ENCODE peak calls at places on chromosomes 3 and 15, in seven cellular contexts. One of them, this sample, is unnamed.

GRCh38 chr3:31361391-31362273 is 171.1 kb upstream of the STT3B start:
- DNase-seq in substantia nigra: no peak
- DNase-seq in IMR-90: peak
- DNase-seq in CD8-positive, alpha-beta T cell: no peak
- DNase-seq in stomach: no peak
- DNase-seq in activated CD4-positive, alpha-beta T cell treated with anti-CD3 and anti-CD28 coated beads, Interleukin-2, amount 50 U/mL, for 1 hour: no peak
- DNase-seq in heart left ventricle: no peak
- DNase-seq in this sample: no peak

GRCh38 chr3:2770451-2770850 is 339.7 kb downstream of the IL5RA start:
- DNase-seq in substantia nigra: no peak
- DNase-seq in IMR-90: no peak
- DNase-seq in CD8-positive, alpha-beta T cell: no peak
- DNase-seq in stomach: no peak
- DNase-seq in activated CD4-positive, alpha-beta T cell treated with anti-CD3 and anti-CD28 coated beads, Interleukin-2, amount 50 U/mL, for 1 hour: no peak
- DNase-seq in heart left ventricle: no peak
- DNase-seq in this sample: no peak

GRCh38 chr15:61794881-61795280 is 265.4 kb downstream of the VPS13C start:
- DNase-seq in substantia nigra: no peak
- DNase-seq in IMR-90: no peak
- DNase-seq in CD8-positive, alpha-beta T cell: no peak
- DNase-seq in stomach: no peak
- DNase-seq in activated CD4-positive, alpha-beta T cell treated with anti-CD3 and anti-CD28 coated beads, Interleukin-2, amount 50 U/mL, for 1 hour: no peak
- DNase-seq in heart left ventricle: no peak
- DNase-seq in this sample: no peak

GRCh38 chr3:23992051-23992628 is 47.1 kb downstream of the NR1D2 start:
- DNase-seq in substantia nigra: no peak
- DNase-seq in IMR-90: peak
- DNase-seq in CD8-positive, alpha-beta T cell: no peak
- DNase-seq in stomach: no peak
- DNase-seq in activated CD4-positive, alpha-beta T cell treated with anti-CD3 and anti-CD28 coated beads, Interleukin-2, amount 50 U/mL, for 1 hour: no peak
- DNase-seq in heart left ventricle: no peak
- DNase-seq in this sample: no peak

GRCh38 chr3:5002174-5002870 is 23.1 kb downstream of the BHLHE40 start:
- DNase-seq in substantia nigra: no peak
- DNase-seq in IMR-90: no peak
- DNase-seq in CD8-positive, alpha-beta T cell: peak
- DNase-seq in stomach: no peak
- DNase-seq in activated CD4-positive, alpha-beta T cell treated with anti-CD3 and anti-CD28 coated beads, Interleukin-2, amount 50 U/mL, for 1 hour: no peak
- DNase-seq in heart left ventricle: no peak
- DNase-seq in this sample: no peak

GRCh38 chr15:93121994-93122910 is 33.2 kb upstream of the RGMA start:
- DNase-seq in substantia nigra: no peak
- DNase-seq in IMR-90: no peak
- DNase-seq in CD8-positive, alpha-beta T cell: no peak
- DNase-seq in stomach: no peak
- DNase-seq in activated CD4-positive, alpha-beta T cell treated with anti-CD3 and anti-CD28 coated beads, Interleukin-2, amount 50 U/mL, for 1 hour: no peak
- DNase-seq in heart left ventricle: no peak
- DNase-seq in this sample: peak

GRCh38 chr3:64693031-64693430 is 5.2 kb upstream of the ADAMTS9 start:
- DNase-seq in substantia nigra: no peak
- DNase-seq in IMR-90: no peak
- DNase-seq in CD8-positive, alpha-beta T cell: no peak
- DNase-seq in stomach: no peak
- DNase-seq in activated CD4-positive, alpha-beta T cell treated with anti-CD3 and anti-CD28 coated beads, Interleukin-2, amount 50 U/mL, for 1 hour: no peak
- DNase-seq in heart left ventricle: no peak
- DNase-seq in this sample: no peak

GRCh38 chr15:81858586-81858985 is 187.2 kb downstream of the MEX3B start:
- DNase-seq in substantia nigra: no peak
- DNase-seq in IMR-90: no peak
- DNase-seq in CD8-positive, alpha-beta T cell: no peak
- DNase-seq in stomach: no peak
- DNase-seq in activated CD4-positive, alpha-beta T cell treated with anti-CD3 and anti-CD28 coated beads, Interleukin-2, amount 50 U/mL, for 1 hour: no peak
- DNase-seq in heart left ventricle: no peak
- DNase-seq in this sample: no peak

GRCh38 chr15:67409175-67409574 is 111.8 kb upstream of the C15orf61 start:
- DNase-seq in substantia nigra: no peak
- DNase-seq in IMR-90: no peak
- DNase-seq in CD8-positive, alpha-beta T cell: no peak
- DNase-seq in stomach: no peak
- DNase-seq in activated CD4-positive, alpha-beta T cell treated with anti-CD3 and anti-CD28 coated beads, Interleukin-2, amount 50 U/mL, for 1 hour: no peak
- DNase-seq in heart left ventricle: no peak
- DNase-seq in this sample: no peak

GRCh38 chr3:30847589-30847988 is 46.9 kb downstream of the GADL1 start:
- DNase-seq in substantia nigra: no peak
- DNase-seq in IMR-90: no peak
- DNase-seq in CD8-positive, alpha-beta T cell: no peak
- DNase-seq in stomach: no peak
- DNase-seq in activated CD4-positive, alpha-beta T cell treated with anti-CD3 and anti-CD28 coated beads, Interleukin-2, amount 50 U/mL, for 1 hour: no peak
- DNase-seq in heart left ventricle: no peak
- DNase-seq in this sample: no peak

GRCh38 chr15:89128320-89129122 is 40.3 kb downstream of the ABHD2 start:
- DNase-seq in substantia nigra: no peak
- DNase-seq in IMR-90: no peak
- DNase-seq in CD8-positive, alpha-beta T cell: no peak
- DNase-seq in stomach: no peak
- DNase-seq in activated CD4-positive, alpha-beta T cell treated with anti-CD3 and anti-CD28 coated beads, Interleukin-2, amount 50 U/mL, for 1 hour: no peak
- DNase-seq in heart left ventricle: no peak
- DNase-seq in this sample: no peak

GRCh38 chr3:187212705-187213104 is 15.4 kb downstream of the RTP1 start:
- DNase-seq in substantia nigra: no peak
- DNase-seq in IMR-90: no peak
- DNase-seq in CD8-positive, alpha-beta T cell: no peak
- DNase-seq in stomach: no peak
- DNase-seq in activated CD4-positive, alpha-beta T cell treated with anti-CD3 and anti-CD28 coated beads, Interleukin-2, amount 50 U/mL, for 1 hour: no peak
- DNase-seq in heart left ventricle: no peak
- DNase-seq in this sample: no peak

GRCh38 chr3:110343945-110344344 is 727.7 kb upstream of the NECTIN3 start:
- DNase-seq in substantia nigra: no peak
- DNase-seq in IMR-90: peak
- DNase-seq in CD8-positive, alpha-beta T cell: no peak
- DNase-seq in stomach: no peak
- DNase-seq in activated CD4-positive, alpha-beta T cell treated with anti-CD3 and anti-CD28 coated beads, Interleukin-2, amount 50 U/mL, for 1 hour: no peak
- DNase-seq in heart left ventricle: no peak
- DNase-seq in this sample: no peak

GRCh38 chr3:15331606-15332404 is 581 bp downstream of the SH3BP5 start:
- DNase-seq in substantia nigra: peak
- DNase-seq in IMR-90: peak
- DNase-seq in CD8-positive, alpha-beta T cell: peak
- DNase-seq in stomach: peak
- DNase-seq in activated CD4-positive, alpha-beta T cell treated with anti-CD3 and anti-CD28 coated beads, Interleukin-2, amount 50 U/mL, for 1 hour: peak
- DNase-seq in heart left ventricle: peak
- DNase-seq in this sample: no peak

GRCh38 chr15:88635343-88635742 is 3.5 kb upstream of the ISG20 start:
- DNase-seq in substantia nigra: no peak
- DNase-seq in IMR-90: no peak
- DNase-seq in CD8-positive, alpha-beta T cell: peak
- DNase-seq in stomach: no peak
- DNase-seq in activated CD4-positive, alpha-beta T cell treated with anti-CD3 and anti-CD28 coated beads, Interleukin-2, amount 50 U/mL, for 1 hour: no peak
- DNase-seq in heart left ventricle: no peak
- DNase-seq in this sample: no peak

GRCh38 chr3:38579146-38579545 is 70.3 kb downstream of the SCN5A start:
- DNase-seq in substantia nigra: peak
- DNase-seq in IMR-90: no peak
- DNase-seq in CD8-positive, alpha-beta T cell: no peak
- DNase-seq in stomach: peak
- DNase-seq in activated CD4-positive, alpha-beta T cell treated with anti-CD3 and anti-CD28 coated beads, Interleukin-2, amount 50 U/mL, for 1 hour: no peak
- DNase-seq in heart left ventricle: peak
- DNase-seq in this sample: peak

GRCh38 chr3:197394464-197395321 is 96.3 kb upstream of the DLG1 start:
- DNase-seq in substantia nigra: no peak
- DNase-seq in IMR-90: peak
- DNase-seq in CD8-positive, alpha-beta T cell: peak
- DNase-seq in stomach: peak
- DNase-seq in activated CD4-positive, alpha-beta T cell treated with anti-CD3 and anti-CD28 coated beads, Interleukin-2, amount 50 U/mL, for 1 hour: no peak
- DNase-seq in heart left ventricle: peak
- DNase-seq in this sample: peak

GRCh38 chr15:74585857-74586256 is 29.8 kb upstream of the CLK3 start:
- DNase-seq in substantia nigra: no peak
- DNase-seq in IMR-90: no peak
- DNase-seq in CD8-positive, alpha-beta T cell: no peak
- DNase-seq in stomach: no peak
- DNase-seq in activated CD4-positive, alpha-beta T cell treated with anti-CD3 and anti-CD28 coated beads, Interleukin-2, amount 50 U/mL, for 1 hour: no peak
- DNase-seq in heart left ventricle: no peak
- DNase-seq in this sample: no peak

GRCh38 chr15:74381481-74381880 is 14.0 kb upstream of the CYP11A1 start:
- DNase-seq in substantia nigra: no peak
- DNase-seq in IMR-90: no peak
- DNase-seq in CD8-positive, alpha-beta T cell: no peak
- DNase-seq in stomach: no peak
- DNase-seq in activated CD4-positive, alpha-beta T cell treated with anti-CD3 and anti-CD28 coated beads, Interleukin-2, amount 50 U/mL, for 1 hour: no peak
- DNase-seq in heart left ventricle: no peak
- DNase-seq in this sample: no peak

GRCh38 chr3:72405943-72406585 is 442.2 kb downstream of the SHQ1 start:
- DNase-seq in substantia nigra: no peak
- DNase-seq in IMR-90: no peak
- DNase-seq in CD8-positive, alpha-beta T cell: no peak
- DNase-seq in stomach: no peak
- DNase-seq in activated CD4-positive, alpha-beta T cell treated with anti-CD3 and anti-CD28 coated beads, Interleukin-2, amount 50 U/mL, for 1 hour: no peak
- DNase-seq in heart left ventricle: no peak
- DNase-seq in this sample: no peak

GRCh38 chr3:17238029-17238428 is 353.3 kb downstream of the PLCL2 start:
- DNase-seq in substantia nigra: no peak
- DNase-seq in IMR-90: peak
- DNase-seq in CD8-positive, alpha-beta T cell: no peak
- DNase-seq in stomach: no peak
- DNase-seq in activated CD4-positive, alpha-beta T cell treated with anti-CD3 and anti-CD28 coated beads, Interleukin-2, amount 50 U/mL, for 1 hour: no peak
- DNase-seq in heart left ventricle: no peak
- DNase-seq in this sample: no peak

GRCh38 chr3:69505770-69506407 is 120.0 kb upstream of the FRMD4B start:
- DNase-seq in substantia nigra: no peak
- DNase-seq in IMR-90: no peak
- DNase-seq in CD8-positive, alpha-beta T cell: no peak
- DNase-seq in stomach: no peak
- DNase-seq in activated CD4-positive, alpha-beta T cell treated with anti-CD3 and anti-CD28 coated beads, Interleukin-2, amount 50 U/mL, for 1 hour: no peak
- DNase-seq in heart left ventricle: no peak
- DNase-seq in this sample: no peak

GRCh38 chr3:14541646-14542045 is 1.5 kb upstream of the GRIP2 start:
- DNase-seq in substantia nigra: no peak
- DNase-seq in IMR-90: no peak
- DNase-seq in CD8-positive, alpha-beta T cell: no peak
- DNase-seq in stomach: no peak
- DNase-seq in activated CD4-positive, alpha-beta T cell treated with anti-CD3 and anti-CD28 coated beads, Interleukin-2, amount 50 U/mL, for 1 hour: no peak
- DNase-seq in heart left ventricle: no peak
- DNase-seq in this sample: no peak

GRCh38 chr3:192825191-192825590 is 92.5 kb downstream of the MB21D2 start:
- DNase-seq in substantia nigra: no peak
- DNase-seq in IMR-90: no peak
- DNase-seq in CD8-positive, alpha-beta T cell: no peak
- DNase-seq in stomach: no peak
- DNase-seq in activated CD4-positive, alpha-beta T cell treated with anti-CD3 and anti-CD28 coated beads, Interleukin-2, amount 50 U/mL, for 1 hour: no peak
- DNase-seq in heart left ventricle: no peak
- DNase-seq in this sample: no peak

GRCh38 chr3:191762323-191762960 is 301.5 kb downstream of the PYDC2 start:
- DNase-seq in substantia nigra: no peak
- DNase-seq in IMR-90: no peak
- DNase-seq in CD8-positive, alpha-beta T cell: no peak
- DNase-seq in stomach: no peak
- DNase-seq in activated CD4-positive, alpha-beta T cell treated with anti-CD3 and anti-CD28 coated beads, Interleukin-2, amount 50 U/mL, for 1 hour: no peak
- DNase-seq in heart left ventricle: no peak
- DNase-seq in this sample: no peak